ENCODE peak calls at places on chromosome 13, in six cellular contexts. One of them, this sample, is unnamed.

GRCh38 chr13:46355906-46356305 is 31.1 kb downstream of the RUBCNL start:
- DNase-seq in uterus: no peak
- DNase-seq in cardiac muscle cell: no peak
- DNase-seq in transverse colon: no peak
- DNase-seq in fibroblast of lung: no peak
- DNase-seq in neural progenitor cell: no peak
- DNase-seq in this sample: no peak

GRCh38 chr13:74067818-74068217 is 66.4 kb downstream of the KLF12 start:
- DNase-seq in uterus: no peak
- DNase-seq in cardiac muscle cell: no peak
- DNase-seq in transverse colon: no peak
- DNase-seq in fibroblast of lung: no peak
- DNase-seq in neural progenitor cell: no peak
- DNase-seq in this sample: no peak

GRCh38 chr13:41384749-41385503 is 72.4 kb upstream of the RGCC start:
- DNase-seq in uterus: no peak
- DNase-seq in cardiac muscle cell: peak; percentile 20
- DNase-seq in transverse colon: no peak
- DNase-seq in fibroblast of lung: peak; percentile 36
- DNase-seq in neural progenitor cell: no peak
- DNase-seq in this sample: peak; percentile 28

GRCh38 chr13:42569576-42570344 is 4.2 kb upstream of the TNFSF11 start:
- DNase-seq in uterus: no peak
- DNase-seq in cardiac muscle cell: no peak
- DNase-seq in transverse colon: no peak
- DNase-seq in fibroblast of lung: no peak
- DNase-seq in neural progenitor cell: no peak
- DNase-seq in this sample: no peak

GRCh38 chr13:29359181-29359580 is 236.3 kb downstream of the SLC7A1 start:
- DNase-seq in uterus: no peak
- DNase-seq in cardiac muscle cell: no peak
- DNase-seq in transverse colon: no peak
- DNase-seq in fibroblast of lung: no peak
- DNase-seq in neural progenitor cell: no peak
- DNase-seq in this sample: no peak

GRCh38 chr13:76293346-76293745 is 592.9 kb downstream of the KCTD12 start:
- DNase-seq in uterus: no peak
- DNase-seq in cardiac muscle cell: no peak
- DNase-seq in transverse colon: no peak
- DNase-seq in fibroblast of lung: peak; percentile 72
- DNase-seq in neural progenitor cell: no peak
- DNase-seq in this sample: no peak

GRCh38 chr13:32314968-32315254 is 252 bp downstream of the ZAR1L start:
- DNase-seq in uterus: peak; percentile 43
- DNase-seq in cardiac muscle cell: peak; percentile 19
- DNase-seq in transverse colon: peak; percentile 35
- DNase-seq in fibroblast of lung: peak; percentile 63
- DNase-seq in neural progenitor cell: peak; percentile 55
- DNase-seq in this sample: peak; percentile 73

GRCh38 chr13:108155185-108156106 is 59.9 kb downstream of the LIG4 start:
- DNase-seq in uterus: peak; percentile 18
- DNase-seq in cardiac muscle cell: peak; percentile 65
- DNase-seq in transverse colon: peak; percentile 74
- DNase-seq in fibroblast of lung: peak; percentile 64
- DNase-seq in neural progenitor cell: peak; percentile 52
- DNase-seq in this sample: peak; percentile 68

GRCh38 chr13:83753912-83754624 is 128.2 kb downstream of the SLITRK1 start:
- DNase-seq in uterus: no peak
- DNase-seq in cardiac muscle cell: no peak
- DNase-seq in transverse colon: no peak
- DNase-seq in fibroblast of lung: peak; percentile 6
- DNase-seq in neural progenitor cell: no peak
- DNase-seq in this sample: no peak

GRCh38 chr13:78194904-78195639 is 276.4 kb upstream of the EDNRB start:
- DNase-seq in uterus: no peak
- DNase-seq in cardiac muscle cell: no peak
- DNase-seq in transverse colon: no peak
- DNase-seq in fibroblast of lung: peak; percentile 15
- DNase-seq in neural progenitor cell: peak; percentile 66
- DNase-seq in this sample: peak; percentile 71

GRCh38 chr13:102686024-102686423 is 8.8 kb downstream of the METTL21C start:
- DNase-seq in uterus: no peak
- DNase-seq in cardiac muscle cell: no peak
- DNase-seq in transverse colon: no peak
- DNase-seq in fibroblast of lung: no peak
- DNase-seq in neural progenitor cell: no peak
- DNase-seq in this sample: no peak

GRCh38 chr13:59346861-59347470 is 816.8 kb downstream of the DIAPH3 start:
- DNase-seq in uterus: no peak
- DNase-seq in cardiac muscle cell: no peak
- DNase-seq in transverse colon: no peak
- DNase-seq in fibroblast of lung: peak; percentile 50
- DNase-seq in neural progenitor cell: no peak
- DNase-seq in this sample: no peak

GRCh38 chr13:79645569-79645968 is 164.6 kb downstream of the NDFIP2 start:
- DNase-seq in uterus: no peak
- DNase-seq in cardiac muscle cell: no peak
- DNase-seq in transverse colon: no peak
- DNase-seq in fibroblast of lung: no peak
- DNase-seq in neural progenitor cell: no peak
- DNase-seq in this sample: no peak

GRCh38 chr13:52127783-52128702 is 830 bp downstream of the NEK5 start:
- DNase-seq in uterus: peak; percentile 54
- DNase-seq in cardiac muscle cell: peak; percentile 70
- DNase-seq in transverse colon: peak; percentile 71
- DNase-seq in fibroblast of lung: peak; percentile 67
- DNase-seq in neural progenitor cell: peak; percentile 78
- DNase-seq in this sample: peak; percentile 78

DNA sequence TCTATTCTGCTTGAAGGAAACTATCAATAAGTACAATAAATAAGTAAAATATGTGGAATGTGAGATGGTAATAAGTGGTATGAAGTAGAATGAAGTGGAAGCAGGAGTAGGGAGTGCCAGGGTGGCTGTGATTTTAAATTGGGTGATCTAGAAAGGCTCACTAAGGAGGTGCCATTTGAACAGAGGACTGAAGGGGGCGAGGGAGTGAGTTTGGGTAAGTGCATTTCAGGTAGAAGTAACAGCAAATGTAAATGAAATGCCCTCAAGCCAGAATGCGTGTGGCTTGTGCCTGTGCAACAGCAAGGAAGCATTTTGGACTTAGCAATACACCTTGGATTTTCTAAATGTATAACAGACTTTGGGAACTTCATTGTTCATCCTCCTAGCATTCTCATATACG is 77.1 kb downstream of the CCNA1 start:
- DNase-seq in uterus: no peak
- DNase-seq in cardiac muscle cell: no peak
- DNase-seq in transverse colon: no peak
- DNase-seq in fibroblast of lung: no peak
- DNase-seq in neural progenitor cell: peak; percentile 35
- DNase-seq in this sample: peak; percentile 49
- TF ChIP-seq CTCF in uterus: no peak
- TF ChIP-seq CTCF in cardiac muscle cell: peak; percentile 7
- TF ChIP-seq CTCF in transverse colon: no peak
- TF ChIP-seq CTCF in fibroblast of lung: no peak
- TF ChIP-seq CTCF in neural progenitor cell: peak; percentile 37
- TF ChIP-seq CTCF in this sample: peak; percentile 45

GRCh38 chr13:25575562-25575961 is 203.8 kb downstream of the ATP8A2 start:
- DNase-seq in uterus: no peak
- DNase-seq in cardiac muscle cell: no peak
- DNase-seq in transverse colon: no peak
- DNase-seq in fibroblast of lung: no peak
- DNase-seq in neural progenitor cell: no peak
- DNase-seq in this sample: no peak

GRCh38 chr13:25571237-25571636 is 199.5 kb downstream of the ATP8A2 start:
- DNase-seq in uterus: no peak
- DNase-seq in cardiac muscle cell: no peak
- DNase-seq in transverse colon: no peak
- DNase-seq in fibroblast of lung: no peak
- DNase-seq in neural progenitor cell: no peak
- DNase-seq in this sample: no peak

GRCh38 chr13:25574437-25575426 is 203.0 kb downstream of the ATP8A2 start:
- DNase-seq in uterus: peak; percentile 22
- DNase-seq in cardiac muscle cell: peak; percentile 90
- DNase-seq in transverse colon: peak; percentile 79
- DNase-seq in fibroblast of lung: peak; percentile 88
- DNase-seq in neural progenitor cell: peak; percentile 92
- DNase-seq in this sample: peak; percentile 91

DNA sequence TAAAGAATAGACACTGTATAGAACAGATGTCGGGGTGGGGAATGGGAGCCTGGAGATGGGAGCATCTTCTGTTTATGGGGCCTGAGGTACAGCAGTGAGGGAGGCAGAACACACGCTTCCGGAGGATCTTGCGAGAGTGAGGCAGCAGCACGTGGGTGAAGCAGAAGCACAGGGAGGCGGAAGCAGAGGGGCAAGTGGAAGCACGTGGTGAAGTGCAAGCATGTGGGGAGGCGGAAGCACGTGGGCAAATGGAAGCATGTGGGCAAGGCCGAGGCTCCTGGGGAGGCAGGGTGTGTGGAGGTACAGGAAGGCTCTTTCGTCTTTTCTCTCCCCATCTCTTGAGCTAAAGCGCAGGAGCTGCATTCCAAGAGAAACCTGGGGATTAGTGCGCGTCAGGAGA is 198.4 kb downstream of the ATP8A2 start:
- DNase-seq in uterus: no peak
- DNase-seq in cardiac muscle cell: no peak
- DNase-seq in transverse colon: no peak
- DNase-seq in fibroblast of lung: no peak
- DNase-seq in neural progenitor cell: no peak
- DNase-seq in this sample: no peak
- H3K27ac ChIP-seq in uterus: no peak overlapping the region
- H3K27ac ChIP-seq in cardiac muscle cell: no peak overlapping the region
- H3K27ac ChIP-seq in transverse colon: no peak overlapping the region
- H3K27ac ChIP-seq in fibroblast of lung: no peak overlapping the region
- H3K27ac ChIP-seq in neural progenitor cell: no peak overlapping the region
- H3K27ac ChIP-seq in this sample: no peak overlapping the region

GRCh38 chr13:39411501-39411900 is 191.5 kb downstream of the LHFPL6 start:
- DNase-seq in uterus: no peak
- DNase-seq in cardiac muscle cell: no peak
- DNase-seq in transverse colon: no peak
- DNase-seq in fibroblast of lung: no peak
- DNase-seq in neural progenitor cell: no peak
- DNase-seq in this sample: no peak
- H3K4me1 ChIP-seq in uterus: peaks cover 7% of the 10 kb centered on the region
- H3K4me1 ChIP-seq in cardiac muscle cell: peaks cover 6% of the 10 kb centered on the region
- H3K4me1 ChIP-seq in transverse colon: peaks cover 3% of the 10 kb centered on the region
- H3K4me1 ChIP-seq in fibroblast of lung: peaks cover 2% of the 10 kb centered on the region
- H3K4me1 ChIP-seq in neural progenitor cell: peaks cover 19% of the 10 kb centered on the region
- H3K4me1 ChIP-seq in this sample: peaks cover 97% of the 10 kb centered on the region

DNA sequence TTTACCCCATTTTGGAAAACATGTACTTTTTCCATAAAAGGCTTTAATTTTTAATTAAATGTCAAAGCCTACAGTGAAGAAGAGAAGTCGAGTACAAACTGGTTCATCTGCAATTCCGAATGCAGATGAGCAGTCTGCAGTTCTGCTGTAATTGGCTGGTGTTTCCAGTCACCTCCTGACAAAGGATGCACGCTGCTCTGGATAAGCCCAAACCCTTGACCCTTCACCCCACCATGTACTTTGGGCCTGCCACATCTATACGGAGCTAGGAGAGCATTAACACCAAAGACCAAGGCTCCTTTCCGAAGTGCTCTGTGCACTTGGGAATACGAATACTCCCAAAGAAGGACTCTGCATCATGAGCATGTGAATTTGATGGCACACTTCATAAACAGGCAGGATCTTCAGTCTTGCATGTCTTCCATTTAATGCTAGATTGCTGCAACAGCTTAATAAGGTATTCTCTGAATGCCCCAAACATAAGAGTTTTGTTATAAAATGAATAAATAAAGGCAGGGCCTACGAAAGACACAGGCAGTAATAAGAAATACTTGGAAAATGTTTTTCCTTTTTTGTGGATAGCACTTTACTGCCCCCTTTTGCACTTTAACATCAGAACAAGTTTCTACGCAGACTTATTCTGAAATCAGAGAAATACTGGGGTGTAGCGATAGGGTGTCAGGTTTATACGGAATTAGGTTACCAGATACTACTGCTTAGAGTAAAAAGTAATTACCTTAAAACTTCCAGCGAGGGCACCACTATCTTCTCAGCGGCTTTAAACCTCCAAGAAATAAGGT is 15.1 kb downstream of the EFNB2 start:
- DNase-seq in uterus: no peak
- DNase-seq in cardiac muscle cell: peak; percentile 24
- DNase-seq in transverse colon: no peak
- DNase-seq in fibroblast of lung: peak; percentile 77
- DNase-seq in neural progenitor cell: peak; percentile 52
- DNase-seq in this sample: no peak
- TF ChIP-seq CTCF in uterus: peak; percentile 42
- TF ChIP-seq CTCF in cardiac muscle cell: peak; percentile 53
- TF ChIP-seq CTCF in transverse colon: peak; percentile 19
- TF ChIP-seq CTCF in fibroblast of lung: peak; percentile 55
- TF ChIP-seq CTCF in neural progenitor cell: peak; percentile 39
- TF ChIP-seq CTCF in this sample: peak; percentile 25

DNA sequence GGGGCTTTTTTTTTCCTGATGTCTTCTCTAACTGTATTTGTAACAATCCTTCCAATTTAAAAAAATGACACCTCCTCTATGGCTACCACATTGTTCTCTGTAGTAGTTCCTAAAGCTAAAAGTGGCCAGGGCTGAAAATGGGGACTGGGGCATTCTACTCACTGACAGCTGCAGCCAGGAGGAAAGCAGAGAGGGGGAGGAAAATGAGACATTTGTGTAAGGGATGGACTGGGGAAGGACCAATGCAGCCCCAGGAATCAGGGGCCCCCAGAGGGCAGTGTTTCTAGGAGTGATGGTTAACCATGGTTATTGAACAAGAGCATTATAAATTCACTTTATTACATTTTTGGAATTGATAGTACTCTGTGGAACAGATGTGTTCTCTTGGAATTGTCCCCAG is 34.3 kb upstream of the C1QTNF9 start:
- DNase-seq in uterus: no peak
- DNase-seq in cardiac muscle cell: no peak
- DNase-seq in transverse colon: no peak
- DNase-seq in fibroblast of lung: no peak
- DNase-seq in neural progenitor cell: no peak
- DNase-seq in this sample: peak; percentile 44
- H3K27ac ChIP-seq in uterus: no peak overlapping the region
- H3K27ac ChIP-seq in cardiac muscle cell: no peak overlapping the region
- H3K27ac ChIP-seq in transverse colon: peak overlapping the region; percentile 2
- H3K27ac ChIP-seq in fibroblast of lung: no peak overlapping the region
- H3K27ac ChIP-seq in neural progenitor cell: no peak overlapping the region
- H3K27ac ChIP-seq in this sample: peak overlapping the region; percentile 97

DNA sequence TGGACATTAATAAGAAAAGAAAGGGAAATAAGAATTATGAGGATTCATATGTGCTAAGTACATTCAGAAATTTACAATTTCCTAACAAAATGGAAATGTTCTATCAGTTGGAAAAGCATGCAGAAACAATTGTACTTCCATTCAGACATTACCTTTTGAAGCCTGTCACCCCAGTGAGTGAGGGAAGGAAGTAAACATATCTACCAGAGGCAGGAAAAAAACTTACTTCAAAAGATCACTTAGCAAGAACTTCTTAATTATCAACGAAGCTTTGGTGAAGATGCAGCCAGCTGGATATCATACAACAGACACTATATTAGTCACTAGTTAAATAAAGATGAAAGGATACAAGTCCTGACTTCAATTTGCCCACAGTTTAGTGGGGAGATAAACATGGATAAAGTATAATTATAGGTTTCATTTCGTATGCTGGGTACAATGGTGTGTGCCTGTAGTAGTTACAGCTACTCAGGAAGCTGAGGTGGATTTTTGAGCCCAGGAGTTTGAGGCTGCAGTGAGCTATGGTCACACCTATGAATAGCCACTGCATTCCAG is 148.8 kb downstream of the TNFRSF19 start:
- DNase-seq in uterus: no peak
- DNase-seq in cardiac muscle cell: no peak
- DNase-seq in transverse colon: no peak
- DNase-seq in fibroblast of lung: peak; percentile 46
- DNase-seq in neural progenitor cell: no peak
- DNase-seq in this sample: no peak
- H3K4me1 ChIP-seq in uterus: no peaks in the 10 kb centered on the region
- H3K4me1 ChIP-seq in cardiac muscle cell: no peaks in the 10 kb centered on the region
- H3K4me1 ChIP-seq in transverse colon: no peaks in the 10 kb centered on the region
- H3K4me1 ChIP-seq in fibroblast of lung: peaks cover 14% of the 10 kb centered on the region
- H3K4me1 ChIP-seq in neural progenitor cell: peaks cover 8% of the 10 kb centered on the region
- H3K4me1 ChIP-seq in this sample: no peaks in the 10 kb centered on the region

This sample was measured in A673.